ENCODE peak calls at places on chromosomes 13 and 19, in four cellular contexts. One of them, this sample, is unnamed.

GRCh38 chr19:18940791-18941627 is at the start of gene HOMER3:
- DNase-seq in left colon: peak
- DNase-seq in T-helper 1 cell: peak
- DNase-seq in stimulated activated naive B cell treated with anti-CD40 and anti-IgM and Interleukin-4, amounts not matched to agents 10 μg/mL and 1 μg/mL and 100 μg/mL, for 72 hours: peak
- DNase-seq in this sample: peak

GRCh38 chr13:33891196-33891742 is 73.3 kb downstream of the RFC3 start:
- DNase-seq in left colon: no peak
- DNase-seq in T-helper 1 cell: no peak
- DNase-seq in stimulated activated naive B cell treated with anti-CD40 and anti-IgM and Interleukin-4, amounts not matched to agents 10 μg/mL and 1 μg/mL and 100 μg/mL, for 72 hours: no peak
- DNase-seq in this sample: no peak

GRCh38 chr13:50713849-50714248 is 129.6 kb downstream of the DLEU7 start:
- DNase-seq in left colon: no peak
- DNase-seq in T-helper 1 cell: no peak
- DNase-seq in stimulated activated naive B cell treated with anti-CD40 and anti-IgM and Interleukin-4, amounts not matched to agents 10 μg/mL and 1 μg/mL and 100 μg/mL, for 72 hours: peak
- DNase-seq in this sample: no peak

GRCh38 chr13:27038323-27038722 is 133.3 kb downstream of the USP12 start:
- DNase-seq in left colon: no peak
- DNase-seq in T-helper 1 cell: no peak
- DNase-seq in stimulated activated naive B cell treated with anti-CD40 and anti-IgM and Interleukin-4, amounts not matched to agents 10 μg/mL and 1 μg/mL and 100 μg/mL, for 72 hours: no peak
- DNase-seq in this sample: no peak

GRCh38 chr19:41978470-41978869 is 15.6 kb downstream of the ATP1A3 start:
- DNase-seq in left colon: no peak
- DNase-seq in T-helper 1 cell: no peak
- DNase-seq in stimulated activated naive B cell treated with anti-CD40 and anti-IgM and Interleukin-4, amounts not matched to agents 10 μg/mL and 1 μg/mL and 100 μg/mL, for 72 hours: no peak
- DNase-seq in this sample: no peak

GRCh38 chr19:30540671-30541210 is 168.6 kb downstream of the ZNF536 start:
- DNase-seq in left colon: no peak
- DNase-seq in T-helper 1 cell: no peak
- DNase-seq in stimulated activated naive B cell treated with anti-CD40 and anti-IgM and Interleukin-4, amounts not matched to agents 10 μg/mL and 1 μg/mL and 100 μg/mL, for 72 hours: no peak
- DNase-seq in this sample: no peak

GRCh38 chr19:12766051-12766521 is 9.3 kb downstream of the HOOK2 start:
- DNase-seq in left colon: peak
- DNase-seq in T-helper 1 cell: peak
- DNase-seq in stimulated activated naive B cell treated with anti-CD40 and anti-IgM and Interleukin-4, amounts not matched to agents 10 μg/mL and 1 μg/mL and 100 μg/mL, for 72 hours: peak
- DNase-seq in this sample: peak

GRCh38 chr13:45536224-45536623 is 71.5 kb downstream of the COG3 start:
- DNase-seq in left colon: no peak
- DNase-seq in T-helper 1 cell: no peak
- DNase-seq in stimulated activated naive B cell treated with anti-CD40 and anti-IgM and Interleukin-4, amounts not matched to agents 10 μg/mL and 1 μg/mL and 100 μg/mL, for 72 hours: no peak
- DNase-seq in this sample: no peak

GRCh38 chr13:79937311-79938243 is 403.3 kb downstream of the SPRY2 start:
- DNase-seq in left colon: no peak
- DNase-seq in T-helper 1 cell: no peak
- DNase-seq in stimulated activated naive B cell treated with anti-CD40 and anti-IgM and Interleukin-4, amounts not matched to agents 10 μg/mL and 1 μg/mL and 100 μg/mL, for 72 hours: no peak
- DNase-seq in this sample: no peak

GRCh38 chr19:11483176-11484111 is 2.6 kb upstream of the ELAVL3 start:
- DNase-seq in left colon: no peak
- DNase-seq in T-helper 1 cell: no peak
- DNase-seq in stimulated activated naive B cell treated with anti-CD40 and anti-IgM and Interleukin-4, amounts not matched to agents 10 μg/mL and 1 μg/mL and 100 μg/mL, for 72 hours: no peak
- DNase-seq in this sample: no peak

GRCh38 chr19:5594521-5594950 is 26.8 kb upstream of the TINCR start:
- DNase-seq in left colon: no peak
- DNase-seq in T-helper 1 cell: no peak
- DNase-seq in stimulated activated naive B cell treated with anti-CD40 and anti-IgM and Interleukin-4, amounts not matched to agents 10 μg/mL and 1 μg/mL and 100 μg/mL, for 72 hours: no peak
- DNase-seq in this sample: no peak

This sample was measured in DMS 273 treated with DMSO at 0.1 percent for 48 hours.